ENCODE peak calls at places on chromosome 10, in ten cellular contexts. U, V, P, X, A, R, I, S, K and D are unnamed samples.

GRCh38 chr10:113753020-113753692 is 1.7 kb downstream of the PLEKHS1 start:
- DNase-seq in R (no peak), S (no peak), V (no peak), X (no peak), P (no peak), A (no peak), K (no peak), I (peak), U (no peak), D (no peak)

GRCh38 chr10:74892874-74893273 is 66.5 kb downstream of the KAT6B start:
- DNase-seq in R (no peak), I (no peak), K (no peak), V (no peak), A (no peak), X (no peak), U (no peak), P (no peak), S (no peak), D (no peak)

GRCh38 chr10:23884671-23885070 is 324.3 kb upstream of the KIAA1217 start:
- DNase-seq in I (no peak), X (no peak), V (no peak), U (no peak), A (no peak), R (no peak), K (no peak), P (no peak), S (no peak), D (no peak)

GRCh38 chr10:121165276-121165675 is 314.1 kb downstream of the WDR11 start:
- DNase-seq in R (no peak), V (no peak), X (no peak), S (no peak), P (no peak), U (no peak), I (no peak), A (no peak), K (peak), D (no peak)

GRCh38 chr10:77029684-77030407 is 607.8 kb downstream of the KCNMA1 start:
- DNase-seq in A (no peak), K (no peak), V (no peak), U (no peak), S (no peak), I (no peak), X (no peak), R (no peak), P (no peak), D (no peak)

GRCh38 chr10:46514431-46514861 is 42.0 kb downstream of the GPRIN2 start:
- DNase-seq in S (peak), X (no peak), R (no peak), K (no peak), A (no peak), U (peak), V (no peak), I (no peak), P (peak), D (no peak)

GRCh38 chr10:47182934-47183725 is 116.9 kb upstream of the GDF10 start:
- DNase-seq in A (no peak), S (peak), K (no peak), V (no peak), U (no peak), P (no peak), R (no peak), I (no peak), X (no peak), D (no peak)

GRCh38 chr10:62025901-62026879 is 124.7 kb downstream of the ARID5B start:
- DNase-seq in I (no peak), V (no peak), P (no peak), K (peak), R (no peak), A (no peak), X (no peak), S (no peak), U (no peak), D (no peak)

GRCh38 chr10:61751599-61751998 is 88.9 kb downstream of the CABCOCO1 start:
- DNase-seq in X (no peak), R (no peak), U (no peak), A (no peak), I (no peak), P (no peak), V (no peak), S (no peak), K (no peak), D (no peak)

GRCh38 chr10:77266242-77266641 is 371.4 kb downstream of the KCNMA1 start:
- DNase-seq in A (no peak), P (no peak), S (no peak), X (no peak), K (no peak), U (no peak), V (no peak), I (peak), R (no peak), D (no peak)

GRCh38 chr10:76581685-76582084 is 1055.9 kb downstream of the KCNMA1 start:
- DNase-seq in V (no peak), K (no peak), A (no peak), I (no peak), U (no peak), S (no peak), X (no peak), P (no peak), R (no peak), D (no peak)

GRCh38 chr10:91013985-91014384 is 93.1 kb upstream of the ANKRD1 start:
- DNase-seq in U (no peak), S (no peak), R (no peak), P (no peak), V (no peak), I (no peak), K (no peak), X (no peak), A (no peak), D (no peak)
- H3K27ac ChIP-seq in U (no peak), S (no peak), R (no peak), P (no peak), V (no peak), I (no peak), K (no peak), X (no peak), A (no peak), D (no peak)

GRCh38 chr10:69345890-69346474 is 67.7 kb downstream of the HK1 start:
- DNase-seq in P (no peak), I (no peak), V (no peak), U (no peak), R (no peak), K (no peak), S (no peak), A (no peak), X (no peak), D (no peak)

GRCh38 chr10:69345402-69345801 is 67.1 kb downstream of the HK1 start:
- DNase-seq in X (no peak), K (no peak), A (no peak), S (no peak), I (peak), R (peak), V (no peak), P (no peak), U (peak), D (no peak)

GRCh38 chr10:69346776-69347175 is 68.5 kb downstream of the HK1 start:
- DNase-seq in S (no peak), P (no peak), I (no peak), X (no peak), U (no peak), A (no peak), K (no peak), R (no peak), V (no peak), D (no peak)

GRCh38 chr10:69343905-69344304 is 65.6 kb downstream of the HK1 start:
- DNase-seq in V (no peak), K (no peak), P (no peak), R (no peak), U (no peak), S (no peak), I (no peak), X (no peak), A (no peak), D (no peak)

GRCh38 chr10:69344591-69345244 is 66.4 kb downstream of the HK1 start:
- DNase-seq in A (no peak), P (no peak), X (no peak), S (no peak), V (no peak), K (no peak), R (peak), I (no peak), U (no peak), D (no peak)
- H3K27ac ChIP-seq in A (no peak), P (no peak), X (peak), S (no peak), V (no peak), K (no peak), R (peak), I (peak), U (peak), D (peak)

GRCh38 chr10:96390460-96390864 is 31.7 kb upstream of the OPALIN start:
- DNase-seq in R (no peak), V (peak), P (no peak), X (no peak), A (no peak), I (peak), K (no peak), U (peak), S (peak), D (no peak)

GRCh38 chr10:96387151-96387550 is 28.3 kb upstream of the OPALIN start:
- DNase-seq in S (no peak), X (no peak), R (no peak), U (no peak), A (no peak), V (no peak), I (no peak), P (no peak), K (no peak), D (no peak)

GRCh38 chr10:96387601-96388000 is 28.8 kb upstream of the OPALIN start:
- DNase-seq in U (no peak), S (no peak), X (no peak), V (no peak), R (no peak), I (no peak), K (no peak), A (no peak), P (no peak), D (no peak)

GRCh38 chr10:96384471-96384870 is 25.7 kb upstream of the OPALIN start:
- DNase-seq in U (no peak), K (no peak), S (no peak), I (no peak), R (no peak), P (no peak), V (no peak), A (no peak), X (no peak), D (no peak)

GRCh38 chr10:96389785-96390184 is 31.0 kb upstream of the OPALIN start:
- DNase-seq in A (no peak), X (no peak), I (no peak), P (no peak), U (no peak), V (no peak), R (no peak), K (no peak), S (no peak), D (no peak)
- H3K27ac ChIP-seq in A (no peak), X (no peak), I (no peak), P (no peak), U (no peak), V (no peak), R (no peak), K (no peak), S (peak), D (no peak)

GRCh38 chr10:35565602-35566061 is 39.5 kb upstream of the GJD4 start:
- DNase-seq in V (no peak), U (no peak), A (no peak), K (no peak), I (no peak), R (no peak), S (no peak), P (no peak), X (peak), D (no peak)
- H3K27ac ChIP-seq in V (peak), U (peak), A (no peak), K (no peak), I (no peak), R (no peak), S (no peak), P (no peak), X (peak), D (peak)

GRCh38 chr10:106573106-106573505 is 591.4 kb downstream of the SORCS1 start:
- DNase-seq in S (no peak), P (no peak), K (peak), V (no peak), R (no peak), I (no peak), X (no peak), U (no peak), A (no peak), D (no peak)
- H3K27ac ChIP-seq in S (no peak), P (no peak), K (no peak), V (no peak), R (no peak), I (no peak), X (no peak), U (no peak), A (no peak), D (no peak)

DNA sequence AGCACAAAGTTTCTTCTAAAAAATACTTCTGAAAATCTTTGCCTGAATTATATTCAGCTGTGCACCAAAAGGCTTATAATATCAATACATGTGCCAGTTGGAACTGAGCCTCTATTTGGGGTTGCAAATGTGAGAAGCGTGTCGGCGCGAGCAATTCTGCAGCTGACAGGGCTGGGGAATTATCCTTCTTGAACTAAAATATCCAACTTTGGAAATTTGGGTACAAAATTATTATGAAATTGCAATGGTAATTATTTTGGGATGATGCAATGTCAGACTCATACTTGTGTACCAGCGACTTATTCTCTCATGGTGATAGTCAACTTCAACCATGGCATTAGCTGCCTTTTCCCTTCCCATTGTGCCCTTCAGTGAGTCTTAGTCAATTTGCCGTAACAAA is 507.0 kb upstream of the KLF6 start:
- DNase-seq in S (no peak), K (no peak), V (peak), I (no peak), U (peak), P (peak), R (no peak), X (no peak), A (no peak), D (no peak)
- H3K27ac ChIP-seq in S (no peak), K (no peak), V (peak), I (no peak), U (no peak), P (no peak), R (no peak), X (no peak), A (no peak), D (peak)

GRCh38 chr10:42959833-42960232 is 117.0 kb upstream of the RET start:
- DNase-seq in P (no peak), S (no peak), V (no peak), U (peak), R (no peak), K (no peak), X (no peak), I (peak), A (no peak), D (peak)

GRCh38 chr10:42962120-42962901 is 114.6 kb upstream of the RET start:
- DNase-seq in R (no peak), S (peak), P (no peak), I (peak), A (no peak), X (no peak), U (peak), V (no peak), K (no peak), D (peak)

GRCh38 chr10:42960491-42961155 is 116.2 kb upstream of the RET start:
- DNase-seq in X (no peak), R (no peak), P (no peak), V (no peak), U (peak), K (peak), A (no peak), S (peak), I (peak), D (peak)

GRCh38 chr10:42961776-42962119 is 115.1 kb upstream of the RET start:
- DNase-seq in I (peak), K (no peak), A (no peak), V (no peak), P (no peak), S (peak), U (no peak), R (no peak), X (no peak), D (peak)

DNA sequence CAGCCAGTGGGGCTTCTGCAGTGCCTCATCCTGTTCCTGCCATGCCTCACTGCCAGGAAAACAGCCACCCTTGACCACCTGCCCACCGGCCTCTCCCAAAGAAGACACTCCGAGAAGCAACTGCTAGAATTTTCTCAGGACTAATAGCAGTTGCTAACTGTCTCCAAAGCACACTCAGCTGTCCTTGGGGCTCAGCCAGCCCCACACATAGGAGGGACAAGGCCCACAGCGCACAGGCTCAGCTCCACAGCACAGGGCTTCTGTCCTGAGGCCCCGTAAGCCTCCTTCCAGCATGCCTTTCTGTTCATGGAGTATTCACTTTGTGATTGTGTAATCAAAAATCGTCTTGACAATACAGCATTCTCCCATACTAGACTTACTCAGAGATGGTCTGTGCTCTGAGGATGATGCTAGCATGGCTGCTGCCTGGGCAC is 115.7 kb upstream of the RET start:
- DNase-seq in V (no peak), X (no peak), S (peak), U (peak), K (no peak), R (no peak), I (peak), A (no peak), P (no peak), D (no peak)
- H3K27ac ChIP-seq in V (no peak), X (no peak), S (no peak), U (peak), K (no peak), R (no peak), I (no peak), A (no peak), P (no peak), D (no peak)

GRCh38 chr10:79144341-79145173 is 75.8 kb downstream of the ZMIZ1 start:
- DNase-seq in A (no peak), I (peak), R (no peak), X (no peak), K (peak), P (no peak), V (no peak), U (no peak), S (no peak), D (no peak)

GRCh38 chr10:79147306-79147705 is 78.5 kb downstream of the ZMIZ1 start:
- DNase-seq in I (no peak), R (no peak), P (no peak), S (no peak), K (no peak), A (no peak), V (no peak), X (no peak), U (no peak), D (no peak)

GRCh38 chr10:79145174-79145483 is 76.4 kb downstream of the ZMIZ1 start:
- DNase-seq in A (no peak), V (no peak), K (no peak), I (no peak), R (no peak), P (no peak), U (no peak), X (no peak), S (no peak), D (no peak)

GRCh38 chr10:79146611-79147130 is 77.9 kb downstream of the ZMIZ1 start:
- DNase-seq in S (no peak), I (peak), K (no peak), X (no peak), R (no peak), P (peak), V (peak), A (no peak), U (peak), D (no peak)

GRCh38 chr10:79145517-79146470 is 77.0 kb downstream of the ZMIZ1 start:
- DNase-seq in P (no peak), V (no peak), K (no peak), U (no peak), S (no peak), R (no peak), A (no peak), X (no peak), I (no peak), D (no peak)
- H3K27ac ChIP-seq in P (peak), V (peak), K (no peak), U (peak), S (peak), R (no peak), A (no peak), X (peak), I (peak), D (peak)

DNA sequence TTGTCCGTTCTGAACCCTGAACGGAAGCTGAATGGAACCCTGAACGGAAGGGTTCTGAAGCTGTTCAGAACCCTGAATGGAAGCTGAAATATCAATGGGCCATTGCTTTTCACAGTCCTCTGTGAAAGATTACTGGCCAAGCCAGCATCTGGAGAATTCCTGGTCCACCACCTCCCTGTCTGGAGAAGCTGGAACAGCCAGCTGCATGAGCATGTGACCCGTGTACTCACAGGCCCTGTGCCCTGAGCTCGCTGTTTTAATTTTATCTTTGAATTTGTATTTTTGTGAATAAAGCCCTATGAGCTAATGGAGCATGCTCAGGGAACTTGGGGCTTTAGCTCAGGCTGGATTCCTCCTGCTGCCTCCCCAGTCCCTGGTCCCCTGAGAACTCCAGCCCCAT is 37.2 kb downstream of the HTRA1 start:
- DNase-seq in I (no peak), P (no peak), X (no peak), R (no peak), K (no peak), A (no peak), U (no peak), S (no peak), V (peak), D (no peak)
- H3K27ac ChIP-seq in I (peak), P (no peak), X (no peak), R (no peak), K (no peak), A (no peak), U (peak), S (no peak), V (peak), D (peak)

DNA sequence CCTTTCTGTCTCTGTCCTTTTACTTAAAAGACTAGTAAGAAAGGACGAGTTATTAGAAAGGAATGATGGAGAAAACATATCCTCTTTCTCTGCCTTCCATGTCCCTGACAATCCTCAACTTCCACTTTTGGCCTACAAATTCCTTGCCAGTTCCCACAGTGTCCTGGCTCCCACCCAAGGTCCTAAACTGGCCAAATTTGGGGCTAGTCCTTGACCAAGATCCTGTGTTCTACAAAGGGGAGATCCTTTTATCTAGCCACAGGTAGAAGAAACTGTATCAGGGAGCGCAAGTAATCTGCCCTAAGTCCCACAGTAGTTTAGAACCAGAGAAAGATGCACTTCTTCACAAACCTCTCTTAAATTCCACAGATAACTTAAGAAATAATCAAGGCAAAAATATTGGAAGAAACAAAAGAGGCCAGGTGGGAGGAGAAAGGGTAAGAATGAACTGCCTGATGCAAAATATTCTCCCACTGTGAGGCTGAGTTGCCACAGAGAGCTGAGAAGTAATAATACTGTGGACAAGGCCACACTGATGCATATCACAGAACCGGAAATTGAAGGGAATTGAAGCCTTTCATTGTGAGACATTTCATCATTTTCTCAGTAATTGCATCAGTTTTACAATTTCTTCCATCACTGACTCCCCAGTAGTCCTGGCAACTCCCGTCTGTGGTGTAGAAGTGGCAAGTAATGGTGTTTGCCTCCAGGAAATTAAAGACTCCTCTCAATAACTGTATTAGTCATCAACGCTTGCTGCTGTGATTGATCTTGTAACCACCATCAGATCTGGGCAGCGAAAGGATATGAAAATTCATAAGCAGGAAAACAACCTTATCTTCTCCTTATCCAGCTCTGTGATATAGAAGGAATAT is 47.2 kb downstream of the DNAJC12 start:
- DNase-seq in A (no peak), K (peak), V (no peak), X (no peak), S (no peak), I (no peak), R (peak), P (no peak), U (no peak), D (no peak)
- H3K27ac ChIP-seq in A (no peak), K (peak), V (no peak), X (no peak), S (no peak), I (no peak), R (no peak), P (no peak), U (no peak), D (no peak)